ENCODE peak calls at places on chromosome 21, in five cellular contexts. Y is lower lobe of right lung, Q is neural progenitor cell, F is adrenal gland, V is A673. Z is an unnamed sample.

GRCh38 chr21:31684918-31685317 is 25.4 kb downstream of the SOD1 start:
- DNase-seq in Y (no peak), V (no peak), F (no peak), Q (no peak), Z (no peak)

GRCh38 chr21:28636988-28637691 is 355.5 kb downstream of the LTN1 start:
- DNase-seq in Y (no peak), V (no peak), F (no peak), Q (no peak), Z (peak; percentile 57)

GRCh38 chr21:26842976-26843911 is 2.0 kb downstream of the ADAMTS1 start:
- DNase-seq in V (peak; percentile 97), Y (peak; percentile 84), Q (peak; percentile 81), F (peak; percentile 92), Z (peak; percentile 90)

GRCh38 chr21:34889537-34890257 is 159.4 kb downstream of the RUNX1 start:
- DNase-seq in F (peak; percentile 69), Q (peak; percentile 90), Y (peak; percentile 89), V (peak; percentile 62), Z (no peak)

GRCh38 chr21:35062016-35062415 is 12.9 kb upstream of the RUNX1 start:
- DNase-seq in Y (no peak), F (no peak), Q (no peak), V (no peak), Z (no peak)

GRCh38 chr21:31476551-31477120 is 132.6 kb upstream of the TIAM1 start:
- DNase-seq in Y (no peak), V (no peak), Q (no peak), F (no peak), Z (no peak)

GRCh38 chr21:28336299-28336698 is 656.4 kb downstream of the LTN1 start:
- DNase-seq in Q (peak; percentile 49), F (no peak), Y (no peak), V (peak; percentile 47), Z (peak; percentile 92)

GRCh38 chr21:27839512-27840115 is 872.7 kb upstream of the ADAMTS5 start:
- DNase-seq in Y (no peak), V (no peak), F (no peak), Q (no peak), Z (no peak)

GRCh38 chr21:36169465-36170128 is 13.0 kb downstream of the DOP1B start:
- DNase-seq in F (no peak), V (no peak), Y (peak; percentile 74), Q (no peak), Z (no peak)

GRCh38 chr21:44087426-44088400 is 19.5 kb upstream of the PWP2 start:
- DNase-seq in Q (no peak), F (peak; percentile 45), V (no peak), Y (peak; percentile 63), Z (no peak)

GRCh38 chr21:41283211-41283818 is 33.3 kb upstream of the FAM3B start:
- DNase-seq in Q (peak; percentile 81), V (peak; percentile 70), F (peak; percentile 47), Y (no peak), Z (peak; percentile 69)

GRCh38 chr21:44332383-44332782 is 6.8 kb downstream of the CFAP410 start:
- DNase-seq in F (no peak), V (no peak), Y (no peak), Q (peak; percentile 14), Z (no peak)

GRCh38 chr21:31403596-31404333 is 59.7 kb upstream of the TIAM1 start:
- DNase-seq in Q (no peak), F (no peak), V (no peak), Y (no peak), Z (no peak)

GRCh38 chr21:44006656-44007055 is 5.5 kb upstream of the TRAPPC10 start:
- DNase-seq in Q (no peak), F (no peak), Y (peak; percentile 10), V (no peak), Z (no peak)

GRCh38 chr21:35212393-35213127 is 163.5 kb upstream of the RUNX1 start:
- DNase-seq in V (no peak), F (no peak), Y (no peak), Q (no peak), Z (no peak)

GRCh38 chr21:26130249-26130896 is 40.2 kb downstream of the APP start:
- DNase-seq in Y (no peak), V (no peak), Q (no peak), F (no peak), Z (no peak)

GRCh38 chr21:40208960-40209359 is 341.7 kb downstream of the PCP4 start:
- DNase-seq in Q (no peak), F (no peak), Y (no peak), V (no peak), Z (no peak)

GRCh38 chr21:44982558-44983244 is 42.9 kb downstream of the SLX9 start:
- DNase-seq in F (no peak), Y (peak; percentile 71), Q (no peak), V (no peak), Z (no peak)

GRCh38 chr21:14603202-14603601 is 57.1 kb upstream of the SAMSN1 start:
- DNase-seq in F (no peak), V (no peak), Y (no peak), Q (no peak), Z (no peak)

GRCh38 chr21:32749662-32750061 is 21.8 kb upstream of the SYNJ1 start:
- DNase-seq in Y (no peak), Q (no peak), V (no peak), F (no peak), Z (no peak)

GRCh38 chr21:17270234-17270633 is 242.6 kb upstream of the CXADR start:
- DNase-seq in F (peak; percentile 29), Q (peak; percentile 38), Y (no peak), V (peak; percentile 44), Z (peak; percentile 3)
- TF ChIP-seq CTCF in F (peak; percentile 74), Q (peak; percentile 48), Y (peak; percentile 38), V (peak; percentile 34), Z (peak; percentile 26)

GRCh38 chr21:37564341-37564923 is 197.9 kb downstream of the DYRK1A start:
- DNase-seq in Y (peak; percentile 68), F (peak; percentile 90), V (peak; percentile 95), Q (peak; percentile 21), Z (peak; percentile 62)
- TF ChIP-seq CTCF in Y (no peak), F (no peak), V (no peak), Q (no peak), Z (no peak)

GRCh38 chr21:42678118-42678430 is 24.7 kb downstream of the PDE9A start:
- DNase-seq in F (no peak), Q (no peak), V (no peak), Y (no peak), Z (no peak)

GRCh38 chr21:42680429-42680828 is 27.0 kb downstream of the PDE9A start:
- DNase-seq in V (no peak), Y (no peak), F (no peak), Q (no peak), Z (no peak)

GRCh38 chr21:42679982-42680330 is 26.5 kb downstream of the PDE9A start:
- DNase-seq in Y (no peak), V (no peak), F (no peak), Q (no peak), Z (no peak)

GRCh38 chr21:42678618-42679295 is 25.3 kb downstream of the PDE9A start:
- DNase-seq in Q (no peak), V (no peak), F (no peak), Y (no peak), Z (no peak)

GRCh38 chr21:42679319-42679981 is 26.0 kb downstream of the PDE9A start:
- DNase-seq in Y (no peak), Q (no peak), F (no peak), V (no peak), Z (no peak)
- TF ChIP-seq CTCF in Y (no peak), Q (peak; percentile 46), F (no peak), V (no peak), Z (no peak)

DNA sequence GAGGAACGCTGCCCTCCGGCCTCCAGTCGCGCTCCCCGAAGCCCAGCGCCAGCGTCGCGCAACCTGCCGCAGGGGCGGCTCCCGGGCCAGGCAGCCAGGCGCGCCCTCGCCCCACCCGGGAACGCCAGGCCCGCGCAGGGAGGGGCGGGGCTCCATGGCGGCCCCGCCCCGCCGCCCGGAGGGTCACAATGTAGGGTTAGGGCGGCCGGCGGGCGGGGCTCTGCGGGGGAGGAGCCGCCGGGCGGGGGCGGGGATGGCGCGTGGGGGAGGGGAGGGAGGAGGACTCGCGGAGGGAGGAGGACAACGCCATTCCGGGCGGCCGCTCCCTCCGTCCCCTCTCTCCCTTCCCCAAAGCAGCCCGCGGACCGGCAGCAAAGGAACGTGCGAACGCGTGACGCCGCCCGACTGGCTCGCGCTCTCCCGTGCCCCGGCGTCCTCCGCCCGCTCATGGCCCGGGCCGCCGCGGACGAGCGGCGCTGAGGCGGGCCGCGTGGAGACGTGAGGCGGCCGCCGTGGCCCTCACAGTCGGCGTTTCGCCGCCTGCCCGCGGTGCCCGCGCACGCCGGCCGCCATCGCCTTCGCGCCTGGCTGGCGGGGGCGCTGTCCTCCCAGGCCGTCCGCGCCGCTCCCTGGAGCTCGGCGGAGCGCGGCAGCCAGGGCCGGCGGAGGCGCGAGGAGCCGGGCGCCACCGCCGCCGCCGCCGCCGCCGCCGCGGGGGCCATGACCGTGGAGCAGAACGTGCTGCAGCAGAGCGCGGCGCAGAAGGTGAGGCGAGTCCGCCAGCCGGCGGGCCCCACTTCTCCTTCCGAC is at the start of gene USP25:
- DNase-seq in V (peak; percentile 86), Q (peak; percentile 91), F (peak; percentile 96), Y (peak; percentile 94), Z (peak; percentile 47)
- TF ChIP-seq CTCF in V (no peak), Q (no peak), F (peak; percentile 28), Y (peak; percentile 13), Z (peak; percentile 7)

Z was measured in AG09319.